ENCODE peak calls at places on chromosomes 2 and 18, in eight cellular contexts. K is left lung; H is heart right ventricle; S is stimulated activated naive CD8-positive, alpha-beta T cell treated with anti-CD3 and anti-CD28 coated beads, Interleukin-15, Interleukin-2, amounts not matched to agents 100 U/mL and 50 U/mL, for 24 hours; Q is T-cell; Y is GM23338; C is naive thymus-derived CD8-positive, alpha-beta T cell; G is activated CD8-positive, alpha-beta memory T cell treated with anti-CD3 and anti-CD28 coated beads, Interleukin-2, amount 10 ng/mL, durations not matched to agents 7 days and 5 days. J is an unnamed sample.

GRCh38 chr2:206452750-206453149 is 9.4 kb downstream of the ADAM23 start:
- ATAC-seq in K (no peak), H (peak), S (no peak), Q (no peak), Y (no peak), C (no peak), G (no peak), J (no peak)

GRCh38 chr18:54783100-54783499 is 45.2 kb upstream of the RAB27B start:
- ATAC-seq in K (no peak), H (no peak), S (no peak), Q (no peak), Y (no peak), C (no peak), G (no peak), J (no peak)

GRCh38 chr2:10225291-10226031 is 77.2 kb upstream of the HPCAL1 start:
- ATAC-seq in K (no peak), H (no peak), S (no peak), Q (no peak), Y (peak), C (no peak), G (no peak), J (peak)

GRCh38 chr2:43569921-43570320 is 25.9 kb downstream of the THADA start:
- ATAC-seq in K (no peak), H (no peak), S (peak), Q (no peak), Y (no peak), C (no peak), G (peak), J (no peak)

GRCh38 chr2:126889501-126890135 is 9.1 kb upstream of the TEX51 start:
- ATAC-seq in K (no peak), H (no peak), S (no peak), Q (no peak), Y (no peak), C (no peak), G (no peak), J (no peak)

GRCh38 chr2:197255550-197255949 is 55.0 kb downstream of the ANKRD44 start:
- ATAC-seq in K (peak), H (peak), S (peak), Q (peak), Y (peak), C (peak), G (peak), J (peak)

GRCh38 chr2:222946700-222947278 is 86.0 kb downstream of the ACSL3 start:
- ATAC-seq in K (peak), H (peak), S (peak), Q (no peak), Y (peak), C (no peak), G (no peak), J (no peak)

GRCh38 chr2:1656326-1656960 is 87.9 kb downstream of the PXDN start:
- ATAC-seq in K (no peak), H (no peak), S (no peak), Q (no peak), Y (peak), C (no peak), G (no peak), J (no peak)

GRCh38 chr18:49922228-49922627 is 108.9 kb upstream of the ACAA2 start:
- ATAC-seq in K (no peak), H (no peak), S (no peak), Q (no peak), Y (no peak), C (no peak), G (no peak), J (no peak)

GRCh38 chr2:1864301-1864980 is 120.1 kb upstream of the PXDN start:
- ATAC-seq in K (no peak), H (peak), S (no peak), Q (no peak), Y (peak), C (no peak), G (no peak), J (no peak)

GRCh38 chr2:196409376-196409775 is 230.1 kb upstream of the CCDC150 start:
- ATAC-seq in K (no peak), H (no peak), S (no peak), Q (no peak), Y (no peak), C (no peak), G (no peak), J (no peak)

GRCh38 chr2:200199005-200199404 is 107.5 kb upstream of the SPATS2L start:
- ATAC-seq in K (peak), H (no peak), S (no peak), Q (no peak), Y (no peak), C (no peak), G (no peak), J (no peak)

GRCh38 chr18:66993492-66993891 is 389.6 kb upstream of the CDH19 start:
- ATAC-seq in K (peak), H (no peak), S (no peak), Q (no peak), Y (no peak), C (no peak), G (no peak), J (no peak)

GRCh38 chr2:105919191-105919811 is 174.6 kb downstream of the NCK2 start:
- ATAC-seq in K (no peak), H (peak), S (no peak), Q (no peak), Y (no peak), C (no peak), G (no peak), J (no peak)

GRCh38 chr2:53498210-53498609 is 269.4 kb upstream of the CHAC2 start:
- ATAC-seq in K (peak), H (peak), S (no peak), Q (no peak), Y (no peak), C (no peak), G (no peak), J (peak)

GRCh38 chr18:51537487-51537886 is 340.0 kb upstream of the MEX3C start:
- ATAC-seq in K (peak), H (peak), S (no peak), Q (no peak), Y (peak), C (no peak), G (no peak), J (no peak)

GRCh38 chr2:126048719-126049118 is 607.2 kb upstream of the GYPC start:
- ATAC-seq in K (no peak), H (no peak), S (no peak), Q (no peak), Y (no peak), C (no peak), G (no peak), J (no peak)

J was measured in gastroesophageal sphincter.